ENCODE peak calls at places on chromosomes 12 and 14, in six cellular contexts. One of them, this sample, is unnamed. For H4K20me1, the result is how much of the 10 kb centered on the place peaks cover.

GRCh38 chr14:77314539-77314938 is 6.1 kb downstream of the POMT2 start:
- DNase-seq in H9: no peak
- DNase-seq in fibroblast of lung: no peak
- DNase-seq in HCT116: no peak
- DNase-seq in GM23248: no peak
- DNase-seq in IMR-90: no peak
- DNase-seq in this sample: no peak

GRCh38 chr12:112551681-112552080 is 132.9 kb downstream of the PTPN11 start:
- DNase-seq in fibroblast of lung: no peak
- DNase-seq in H9: no peak
- DNase-seq in GM23248: no peak
- DNase-seq in HCT116: no peak
- DNase-seq in IMR-90: no peak
- DNase-seq in this sample: no peak

GRCh38 chr12:89840162-89840922 is 131.7 kb upstream of the ATP2B1 start:
- DNase-seq in GM23248: no peak
- DNase-seq in fibroblast of lung: no peak
- DNase-seq in H9: no peak
- DNase-seq in IMR-90: peak
- DNase-seq in HCT116: no peak
- DNase-seq in this sample: no peak

GRCh38 chr14:44959538-44959937 is 2.2 kb downstream of the KLHL28 start:
- DNase-seq in fibroblast of lung: no peak
- DNase-seq in IMR-90: no peak
- DNase-seq in HCT116: no peak
- DNase-seq in GM23248: no peak
- DNase-seq in H9: no peak
- DNase-seq in this sample: no peak

GRCh38 chr14:93951798-93952540 is 24.4 kb downstream of the ASB2 start:
- DNase-seq in IMR-90: peak
- DNase-seq in HCT116: no peak
- DNase-seq in H9: no peak
- DNase-seq in GM23248: peak
- DNase-seq in fibroblast of lung: peak
- DNase-seq in this sample: no peak

GRCh38 chr12:49279706-49280159 is 14.9 kb downstream of the TUBA1C start:
- DNase-seq in fibroblast of lung: peak
- DNase-seq in GM23248: no peak
- DNase-seq in H9: peak
- DNase-seq in IMR-90: no peak
- DNase-seq in HCT116: no peak
- DNase-seq in this sample: no peak

GRCh38 chr12:124031058-124031457 is 58.0 kb downstream of the ZNF664 start:
- DNase-seq in IMR-90: peak
- DNase-seq in HCT116: no peak
- DNase-seq in fibroblast of lung: peak
- DNase-seq in GM23248: peak
- DNase-seq in H9: no peak
- DNase-seq in this sample: no peak

GRCh38 chr14:23154876-23155587 is 28.4 kb downstream of the SLC7A8 start:
- DNase-seq in H9: peak
- DNase-seq in GM23248: peak
- DNase-seq in fibroblast of lung: peak
- DNase-seq in HCT116: no peak
- DNase-seq in IMR-90: peak
- DNase-seq in this sample: no peak

GRCh38 chr12:122399592-122400373 is 22.7 kb downstream of the CLIP1 start:
- DNase-seq in fibroblast of lung: peak
- DNase-seq in IMR-90: peak
- DNase-seq in H9: peak
- DNase-seq in HCT116: peak
- DNase-seq in GM23248: peak
- DNase-seq in this sample: peak

GRCh38 chr12:104046306-104046705 is 3.7 kb downstream of the GLT8D2 start:
- DNase-seq in H9: no peak
- DNase-seq in IMR-90: no peak
- DNase-seq in HCT116: no peak
- DNase-seq in GM23248: no peak
- DNase-seq in fibroblast of lung: no peak
- DNase-seq in this sample: no peak

GRCh38 chr12:132356686-132357622 is 27.6 kb upstream of the GALNT9 start:
- DNase-seq in HCT116: peak
- DNase-seq in GM23248: peak
- DNase-seq in IMR-90: peak
- DNase-seq in fibroblast of lung: peak
- DNase-seq in H9: peak
- DNase-seq in this sample: no peak

GRCh38 chr14:60515696-60516284 is 6.8 kb downstream of the SIX6 start:
- DNase-seq in H9: peak
- DNase-seq in fibroblast of lung: no peak
- DNase-seq in GM23248: no peak
- DNase-seq in HCT116: no peak
- DNase-seq in IMR-90: no peak
- DNase-seq in this sample: no peak

GRCh38 chr14:33452982-33453381 is 497.9 kb downstream of the EGLN3 start:
- DNase-seq in HCT116: no peak
- DNase-seq in fibroblast of lung: no peak
- DNase-seq in IMR-90: no peak
- DNase-seq in H9: no peak
- DNase-seq in GM23248: no peak
- DNase-seq in this sample: no peak

GRCh38 chr12:49389092-49389703 is 21.9 kb downstream of the SPATS2 start:
- DNase-seq in HCT116: no peak
- DNase-seq in IMR-90: no peak
- DNase-seq in fibroblast of lung: no peak
- DNase-seq in H9: peak
- DNase-seq in GM23248: no peak
- DNase-seq in this sample: no peak

GRCh38 chr12:67280572-67280971 is 11.4 kb downstream of the CAND1 start:
- DNase-seq in GM23248: no peak
- DNase-seq in HCT116: no peak
- DNase-seq in H9: no peak
- DNase-seq in fibroblast of lung: no peak
- DNase-seq in IMR-90: no peak
- DNase-seq in this sample: no peak

DNA sequence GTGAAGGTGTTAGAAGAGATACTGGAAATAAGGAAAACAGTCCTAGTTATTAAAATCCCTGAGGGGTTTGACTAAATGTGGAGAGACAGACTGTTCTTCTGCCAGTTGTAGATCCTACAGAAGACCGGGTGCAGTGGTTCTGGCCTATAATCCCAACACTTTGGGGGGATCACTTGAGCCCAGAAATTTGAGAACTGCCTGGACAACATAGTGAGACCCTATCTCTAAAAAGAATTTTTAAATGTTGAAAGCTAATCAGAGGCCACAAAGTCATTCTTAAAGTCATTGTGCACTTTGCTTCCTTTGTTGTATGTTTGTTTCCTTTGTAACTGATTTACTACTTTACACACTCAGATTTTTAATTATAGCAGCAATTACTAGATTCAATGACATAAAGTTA is 61.2 kb upstream of the RASSF3 start:
- DNase-seq in H9: no peak
- DNase-seq in IMR-90: no peak
- DNase-seq in HCT116: no peak
- DNase-seq in fibroblast of lung: no peak
- DNase-seq in GM23248: no peak
- DNase-seq in this sample: no peak
- H2AFZ ChIP-seq in H9: no peak
- H2AFZ ChIP-seq in IMR-90: no peak
- H2AFZ ChIP-seq in HCT116: peak
- H2AFZ ChIP-seq in fibroblast of lung: no peak
- H2AFZ ChIP-seq in GM23248: no peak
- H2AFZ ChIP-seq in this sample: no peak

GRCh38 chr14:55589171-55589570 is 9.2 kb downstream of the KTN1 start:
- DNase-seq in H9: no peak
- DNase-seq in IMR-90: no peak
- DNase-seq in GM23248: peak
- DNase-seq in fibroblast of lung: no peak
- DNase-seq in HCT116: no peak
- DNase-seq in this sample: no peak
- H4K20me1 ChIP-seq in H9: under half
- H4K20me1 ChIP-seq in IMR-90: half or more
- H4K20me1 ChIP-seq in GM23248: under half
- H4K20me1 ChIP-seq in fibroblast of lung: under half
- H4K20me1 ChIP-seq in HCT116: under half
- H4K20me1 ChIP-seq in this sample: under half

GRCh38 chr14:91509083-91509877 is 830 bp downstream of the PPP4R3A start:
- DNase-seq in HCT116: no peak
- DNase-seq in fibroblast of lung: no peak
- DNase-seq in GM23248: peak
- DNase-seq in H9: peak
- DNase-seq in IMR-90: no peak
- DNase-seq in this sample: no peak
- H2AFZ ChIP-seq in HCT116: no peak
- H2AFZ ChIP-seq in fibroblast of lung: no peak
- H2AFZ ChIP-seq in GM23248: peak
- H2AFZ ChIP-seq in H9: no peak
- H2AFZ ChIP-seq in IMR-90: peak
- H2AFZ ChIP-seq in this sample: no peak

DNA sequence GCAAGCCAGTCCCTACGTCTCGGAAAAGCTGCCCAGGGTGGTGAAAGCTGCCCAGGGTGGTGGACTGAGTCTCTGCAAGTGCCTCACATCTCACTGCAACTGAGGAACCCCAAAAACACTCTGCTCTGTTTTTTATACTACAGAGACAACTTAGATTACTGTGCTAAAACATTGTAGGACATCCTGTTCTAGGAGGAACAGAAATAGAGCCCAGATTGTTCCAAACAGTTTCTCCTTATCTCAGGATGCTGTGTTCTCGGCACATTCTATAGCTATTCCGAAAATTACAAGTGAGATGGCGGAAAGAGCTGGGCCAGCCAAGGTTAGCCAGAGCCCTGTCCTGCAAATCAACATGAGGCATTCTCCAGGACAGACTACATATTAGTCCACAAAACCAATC is 138.7 kb downstream of the LRIG3 start:
- DNase-seq in GM23248: no peak
- DNase-seq in H9: no peak
- DNase-seq in IMR-90: no peak
- DNase-seq in HCT116: no peak
- DNase-seq in fibroblast of lung: no peak
- DNase-seq in this sample: no peak
- H4K20me1 ChIP-seq in GM23248: under half
- H4K20me1 ChIP-seq in H9: under half
- H4K20me1 ChIP-seq in IMR-90: under half
- H4K20me1 ChIP-seq in HCT116: under half
- H4K20me1 ChIP-seq in fibroblast of lung: under half
- H4K20me1 ChIP-seq in this sample: under half

DNA sequence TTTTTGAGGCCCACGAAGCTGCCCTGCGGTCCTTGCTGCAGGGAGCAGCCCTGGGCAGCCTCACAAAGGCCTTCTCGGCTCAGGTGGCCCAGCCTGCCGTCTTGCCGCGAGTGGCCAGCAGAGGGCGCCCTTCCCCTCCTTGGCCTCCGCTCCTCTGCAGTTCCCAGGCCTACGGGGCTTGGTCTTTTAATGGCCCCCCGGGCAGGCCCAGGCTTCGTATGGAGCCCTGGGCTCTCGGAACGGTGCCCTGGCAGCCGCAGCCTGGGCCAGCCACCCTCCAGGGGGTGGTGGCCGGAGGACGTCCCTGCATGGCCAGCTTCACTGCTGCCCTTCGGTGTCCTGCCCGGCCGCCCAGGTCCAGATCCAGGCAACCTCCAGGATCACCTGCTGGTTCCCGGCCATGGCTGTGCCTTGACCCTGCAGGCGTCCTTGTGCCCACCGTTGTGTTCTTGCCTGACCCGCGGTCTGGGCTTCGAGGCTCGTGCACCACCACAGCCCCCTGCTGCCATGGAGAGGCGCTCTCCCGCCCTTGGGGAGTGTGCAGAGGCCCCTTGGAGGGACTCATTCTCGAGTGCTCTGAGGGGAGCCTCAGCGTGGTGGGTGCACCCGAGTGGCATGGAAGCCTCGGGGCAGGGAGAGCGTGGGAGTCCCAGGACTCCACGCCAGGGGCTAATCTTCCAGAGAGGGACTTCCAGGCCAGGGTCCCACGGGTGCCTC is 9.4 kb downstream of the ASPG start:
- DNase-seq in GM23248: peak
- DNase-seq in fibroblast of lung: peak
- DNase-seq in HCT116: no peak
- DNase-seq in IMR-90: no peak
- DNase-seq in H9: peak
- DNase-seq in this sample: no peak
- H2AFZ ChIP-seq in GM23248: no peak
- H2AFZ ChIP-seq in fibroblast of lung: no peak
- H2AFZ ChIP-seq in HCT116: no peak
- H2AFZ ChIP-seq in IMR-90: peak
- H2AFZ ChIP-seq in H9: no peak
- H2AFZ ChIP-seq in this sample: no peak

This sample was measured in keratinocyte.